ENCODE peak calls at places on chromosomes 11 and 22, in seven cellular contexts. S is CD4-positive, alpha-beta T cell; T is tibial artery; K is A549; I is esophagus squamous epithelium; N is omental fat pad; R is astrocyte of the spinal cord. C is an unnamed sample.

GRCh38 chr11:34104680-34105078 is 750 bp upstream of the NAT10 start:
- DNase-seq in S (no peak), T (no peak), I (no peak), K (no peak), N (no peak), R (no peak), C (no peak)

GRCh38 chr22:22943521-22944267 is 56.1 kb downstream of the IGLL5 start:
- DNase-seq in K (no peak), I (no peak), T (no peak), N (no peak), S (no peak), R (no peak), C (peak)

GRCh38 chr22:35172452-35172851 is 84.8 kb upstream of the HMGXB4 start:
- DNase-seq in S (no peak), N (no peak), K (no peak), T (no peak), I (no peak), R (no peak), C (no peak)

GRCh38 chr11:70628881-70629844 is 230.8 kb downstream of the CTTN start:
- DNase-seq in R (no peak), I (no peak), S (no peak), N (no peak), K (no peak), T (no peak), C (no peak)

GRCh38 chr11:503179-503981 is 3.7 kb downstream of the RNH1 start:
- DNase-seq in N (no peak), S (no peak), T (peak), K (no peak), R (peak), I (no peak), C (no peak)

GRCh38 chr22:19036523-19037273 is 85.5 kb downstream of the DGCR2 start:
- DNase-seq in R (no peak), K (peak), S (no peak), T (no peak), I (no peak), N (no peak), C (no peak)

GRCh38 chr11:1340111-1340510 is 30.7 kb upstream of the TOLLIP start:
- DNase-seq in K (no peak), T (peak), S (no peak), R (no peak), N (peak), I (no peak), C (peak)

GRCh38 chr11:19660076-19660475 is 52.6 kb upstream of the NAV2 start:
- DNase-seq in I (no peak), K (peak), N (no peak), R (peak), S (no peak), T (no peak), C (no peak)

GRCh38 chr22:47633111-47633510 is 870.7 kb downstream of the TBC1D22A start:
- DNase-seq in S (no peak), T (no peak), R (no peak), N (no peak), K (no peak), I (no peak), C (peak)

GRCh38 chr22:40721266-40721665 is 42.0 kb downstream of the MCHR1 start:
- DNase-seq in N (no peak), T (no peak), K (peak), I (no peak), S (no peak), R (peak), C (no peak)

GRCh38 chr11:64183890-64184289 is 2.1 kb upstream of the STIP1 start:
- DNase-seq in I (no peak), N (no peak), R (no peak), T (no peak), K (no peak), S (no peak), C (no peak)

GRCh38 chr22:43151251-43152000 is at the start of gene TSPO:
- DNase-seq in I (no peak), K (peak), N (no peak), T (peak), R (peak), S (peak), C (no peak)

GRCh38 chr22:49866646-49867045 is 13.0 kb downstream of the ZBED4 start:
- DNase-seq in S (no peak), N (no peak), K (no peak), R (no peak), T (no peak), I (no peak), C (no peak)

GRCh38 chr22:43235445-43236400 is 48.8 kb upstream of the TTLL12 start:
- DNase-seq in K (no peak), I (no peak), T (no peak), S (no peak), R (no peak), N (no peak), C (no peak)

GRCh38 chr11:9459573-9460321 is 1.1 kb upstream of the ZNF143 start:
- DNase-seq in K (peak), I (no peak), S (peak), R (peak), N (no peak), T (no peak), C (no peak)

GRCh38 chr11:12696911-12697581 is 22.8 kb downstream of the TEAD1 start:
- DNase-seq in R (no peak), S (no peak), K (no peak), N (no peak), I (no peak), T (no peak), C (no peak)

GRCh38 chr11:418343-419247 is 3.8 kb upstream of the SIGIRR start:
- DNase-seq in I (no peak), R (no peak), K (no peak), N (no peak), T (no peak), S (no peak), C (no peak)

GRCh38 chr22:31139866-31140716 is at the start of gene PLA2G3:
- DNase-seq in K (no peak), R (peak), I (no peak), N (no peak), T (no peak), S (no peak), C (no peak)

GRCh38 chr11:131859811-131860210 is 489.4 kb downstream of the NTM start:
- DNase-seq in N (no peak), R (peak), K (no peak), T (no peak), S (no peak), I (no peak), C (no peak)

GRCh38 chr11:8261921-8262551 is 1.6 kb downstream of the LMO1 start:
- DNase-seq in K (no peak), T (peak), N (no peak), S (no peak), R (no peak), I (no peak), C (no peak)

GRCh38 chr11:71977743-71978418 is 20.8 kb upstream of the IL18BP start:
- DNase-seq in R (peak), K (peak), S (peak), T (no peak), N (no peak), I (no peak), C (no peak)

GRCh38 chr22:38751422-38752346 is 4.1 kb downstream of the SUN2 start:
- DNase-seq in R (peak), N (no peak), T (no peak), S (peak), K (no peak), I (peak), C (no peak)

GRCh38 chr11:90434858-90435257 is 212.0 kb upstream of the CHORDC1 start:
- DNase-seq in S (no peak), R (no peak), N (no peak), I (no peak), K (peak), T (no peak), C (no peak)

GRCh38 chr11:65476632-65477270 is 22.1 kb upstream of the MALAT1 start:
- DNase-seq in T (peak), K (no peak), R (peak), N (no peak), I (no peak), S (no peak), C (no peak)

GRCh38 chr11:116529681-116530080 is 243.1 kb downstream of the BUD13 start:
- DNase-seq in I (no peak), R (no peak), T (no peak), N (no peak), S (no peak), K (no peak), C (no peak)

GRCh38 chr22:46362221-46362933 is 26.9 kb downstream of the TRMU start:
- DNase-seq in R (no peak), I (no peak), T (no peak), K (no peak), S (no peak), N (no peak), C (no peak)

GRCh38 chr11:105942951-105943350 is 79.1 kb downstream of the MSANTD4 start:
- DNase-seq in I (no peak), R (no peak), K (no peak), N (no peak), S (no peak), T (no peak), C (no peak)

GRCh38 chr22:46774456-46775363 is 12.3 kb downstream of the TBC1D22A start:
- DNase-seq in T (no peak), S (peak), N (no peak), I (no peak), R (no peak), K (no peak), C (no peak)

GRCh38 chr11:3091081-3091845 is 34.0 kb upstream of the CARS1 start:
- DNase-seq in R (no peak), I (no peak), T (no peak), N (no peak), K (no peak), S (no peak), C (no peak)

GRCh38 chr11:72739240-72740059 is 12.8 kb downstream of the ARAP1 start:
- DNase-seq in K (no peak), N (no peak), R (no peak), S (no peak), T (no peak), I (no peak), C (no peak)

GRCh38 chr11:95704865-95705264 is 84.7 kb downstream of the FAM76B start:
- DNase-seq in S (no peak), N (no peak), R (no peak), T (no peak), K (no peak), I (no peak), C (no peak)

GRCh38 chr11:1942541-1943260 is 4.4 kb upstream of the MRPL23 start:
- DNase-seq in N (no peak), S (no peak), R (no peak), T (peak), K (no peak), I (no peak), C (no peak)

GRCh38 chr11:78218707-78219492 is 30.2 kb downstream of the USP35 start:
- DNase-seq in K (no peak), T (peak), R (no peak), I (no peak), S (no peak), N (no peak), C (no peak)

GRCh38 chr11:124938206-124938765 is 2.4 kb upstream of the HEPACAM start:
- DNase-seq in N (no peak), K (no peak), I (no peak), R (no peak), T (no peak), S (no peak), C (no peak)

GRCh38 chr11:73225001-73225686 is 7.1 kb downstream of the P2RY2 start:
- DNase-seq in R (no peak), T (peak), S (no peak), N (no peak), I (no peak), K (no peak), C (no peak)

GRCh38 chr22:25840883-25841282 is 98.9 kb downstream of the MYO18B start:
- DNase-seq in I (no peak), S (no peak), N (no peak), K (no peak), T (no peak), R (no peak), C (peak)
- TF ChIP-seq CTCF in I (no peak), S (no peak), N (no peak), K (no peak), T (no peak), R (no peak), C (no peak)

GRCh38 chr11:87739766-87740165 is 435.5 kb downstream of the RAB38 start:
- DNase-seq in N (no peak), T (no peak), R (peak), I (no peak), K (no peak), S (no peak), C (no peak)

GRCh38 chr11:87740513-87740912 is 434.7 kb downstream of the RAB38 start:
- DNase-seq in K (no peak), R (no peak), N (no peak), I (no peak), S (no peak), T (no peak), C (no peak)

GRCh38 chr11:87740968-87741367 is 434.3 kb downstream of the RAB38 start:
- DNase-seq in R (no peak), K (no peak), N (no peak), T (no peak), S (no peak), I (no peak), C (no peak)

DNA sequence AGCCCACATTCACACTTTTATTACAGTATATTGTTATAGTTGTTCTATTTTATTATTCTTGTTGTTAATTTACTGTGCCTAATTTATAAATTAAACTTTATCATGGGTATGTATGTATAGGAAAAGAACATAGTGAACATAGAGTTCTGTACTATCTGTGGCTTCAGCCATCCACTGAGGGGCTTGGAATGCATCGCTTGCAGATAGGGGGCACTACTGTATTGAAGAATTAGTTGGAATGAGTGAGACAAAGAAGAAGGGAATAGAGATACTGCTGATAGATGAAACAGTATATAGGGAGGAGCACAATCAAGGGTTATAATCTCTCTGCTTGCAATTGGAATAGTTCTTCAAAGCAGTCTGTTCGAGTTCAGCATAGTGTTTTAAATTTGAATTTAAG is 432.2 kb downstream of the RAB38 start:
- DNase-seq in R (no peak), T (no peak), S (no peak), I (no peak), N (no peak), K (no peak), C (no peak)
- TF ChIP-seq CTCF in R (no peak), T (no peak), S (no peak), I (no peak), N (no peak), K (no peak), C (no peak)

DNA sequence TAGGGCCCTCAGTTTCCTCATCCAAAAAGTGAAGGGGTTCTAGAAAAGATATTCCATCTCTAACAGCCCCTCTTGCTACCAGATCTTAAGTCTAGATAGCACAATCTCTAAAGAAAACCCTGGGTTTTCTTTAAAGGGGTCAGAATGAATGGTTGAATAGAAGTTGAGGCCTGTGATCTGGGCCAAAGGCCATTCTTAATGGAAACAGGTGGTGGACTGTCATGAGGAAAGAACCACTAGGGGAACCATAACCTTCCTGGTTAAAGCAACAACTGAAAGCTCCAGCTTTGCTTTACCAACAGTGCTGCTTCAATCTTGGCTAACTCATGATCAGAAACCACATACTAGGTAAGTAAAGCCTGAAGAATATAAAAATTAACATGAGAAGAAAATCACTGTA is 1.8 kb downstream of the CELF1 start:
- DNase-seq in K (peak), I (no peak), R (no peak), T (no peak), N (no peak), S (no peak), C (no peak)
- TF ChIP-seq CTCF in K (no peak), I (no peak), R (peak), T (no peak), N (no peak), S (peak), C (peak)

GRCh38 chr11:17770048-17770652 is 35.6 kb downstream of the KCNC1 start:
- DNase-seq in R (no peak), S (no peak), K (peak), I (no peak), N (no peak), T (no peak), C (no peak)
- TF ChIP-seq CTCF in R (no peak), S (no peak), K (no peak), I (no peak), N (no peak), T (no peak), C (no peak)